ENCODE peak calls at places on chromosomes 2 and 18, in seven cellular contexts. E is glomerular endothelial cell, B is mucosa of gallbladder, V is hippocampal formation, O is anterior cingulate cortex, X is fibroblast of mammary gland, U is ACHN. H is an unnamed sample.

GRCh38 chr2:236912316-236913153 is 173.2 kb upstream of the COPS8 start:
- DNase-seq in E (no peak), B (no peak), V (no peak), O (no peak), X (no peak), U (no peak), H (no peak)

GRCh38 chr2:168766600-168766999 is 35.8 kb upstream of the NOSTRIN start:
- DNase-seq in E (no peak), B (no peak), V (no peak), O (no peak), X (no peak), U (no peak), H (no peak)

GRCh38 chr18:58393295-58393694 is 235.6 kb downstream of the ALPK2 start:
- DNase-seq in E (no peak), B (no peak), V (no peak), O (no peak), X (no peak), U (no peak), H (no peak)

GRCh38 chr2:206443735-206444527 is 599 bp downstream of the ADAM23 start:
- DNase-seq in E (no peak), B (no peak), V (no peak), O (peak), X (peak), U (peak), H (no peak)

GRCh38 chr2:112065966-112066365 is 10.9 kb downstream of the TMEM87B start:
- DNase-seq in E (no peak), B (no peak), V (no peak), O (no peak), X (peak), U (no peak), H (no peak)

GRCh38 chr2:239324456-239324855 is 76.4 kb downstream of the HDAC4 start:
- DNase-seq in E (no peak), B (no peak), V (no peak), O (no peak), X (no peak), U (no peak), H (no peak)

GRCh38 chr2:204145197-204146190 is 208.9 kb downstream of the ICOS start:
- DNase-seq in E (peak), B (peak), V (peak), O (peak), X (peak), U (peak), H (peak)

GRCh38 chr18:51068111-51068510 is 38.1 kb downstream of the SMAD4 start:
- DNase-seq in E (no peak), B (no peak), V (no peak), O (no peak), X (peak), U (peak), H (no peak)

GRCh38 chr2:9428965-9429577 is 5.6 kb downstream of the CPSF3 start:
- DNase-seq in E (no peak), B (no peak), V (no peak), O (no peak), X (no peak), U (no peak), H (no peak)

GRCh38 chr2:169260846-169261245 is 101.5 kb downstream of the LRP2 start:
- DNase-seq in E (no peak), B (no peak), V (no peak), O (no peak), X (no peak), U (no peak), H (no peak)

GRCh38 chr2:239443666-239444567 is 43.1 kb upstream of the HDAC4 start:
- DNase-seq in E (no peak), B (no peak), V (peak), O (no peak), X (peak), U (no peak), H (no peak)

GRCh38 chr2:233210843-233211600 is 40.5 kb upstream of the ATG16L1 start:
- DNase-seq in E (no peak), B (peak), V (peak), O (no peak), X (peak), U (peak), H (no peak)

GRCh38 chr2:8090748-8091700 is 590.8 kb upstream of the ID2 start:
- DNase-seq in E (no peak), B (no peak), V (no peak), O (no peak), X (peak), U (peak), H (peak)

GRCh38 chr2:164967781-164968228 is 12.5 kb upstream of the SLC38A11 start:
- DNase-seq in E (no peak), B (no peak), V (no peak), O (no peak), X (peak), U (peak), H (no peak)

GRCh38 chr2:120559401-120559800 is 176.3 kb upstream of the GLI2 start:
- DNase-seq in E (no peak), B (no peak), V (no peak), O (no peak), X (peak), U (no peak), H (no peak)

GRCh38 chr18:79588636-79589481 is 90.7 kb upstream of the CTDP1 start:
- DNase-seq in E (no peak), B (peak), V (peak), O (no peak), X (peak), U (no peak), H (peak)

GRCh38 chr2:37105150-37105549 is 20.8 kb downstream of the GPATCH11 start:
- DNase-seq in E (no peak), B (no peak), V (no peak), O (no peak), X (no peak), U (no peak), H (no peak)

GRCh38 chr2:32947484-32948143 is 861 bp downstream of the LTBP1 start:
- DNase-seq in E (no peak), B (no peak), V (no peak), O (no peak), X (peak), U (no peak), H (no peak)

GRCh38 chr2:149597050-149598013 is 9.8 kb upstream of the MMADHC start:
- DNase-seq in E (peak), B (peak), V (peak), O (peak), X (peak), U (peak), H (no peak)

GRCh38 chr2:196176142-196176738 is 4.9 kb upstream of the STK17B start:
- DNase-seq in E (no peak), B (peak), V (no peak), O (no peak), X (no peak), U (no peak), H (no peak)

GRCh38 chr18:79465392-79465991 is 69.8 kb downstream of the NFATC1 start:
- DNase-seq in E (no peak), B (no peak), V (no peak), O (no peak), X (peak), U (no peak), H (no peak)

GRCh38 chr2:60109744-60110143 is 443.7 kb downstream of the BCL11A start:
- DNase-seq in E (no peak), B (no peak), V (no peak), O (no peak), X (no peak), U (no peak), H (no peak)

GRCh38 chr2:128457006-128457604 is 138.4 kb upstream of the HS6ST1 start:
- DNase-seq in E (no peak), B (no peak), V (no peak), O (no peak), X (no peak), U (no peak), H (no peak)

GRCh38 chr2:43837831-43838559 is 644 bp downstream of the ABCG5 start:
- DNase-seq in E (no peak), B (no peak), V (no peak), O (no peak), X (no peak), U (no peak), H (no peak)

GRCh38 chr2:239143858-239144712 is 256.7 kb downstream of the HDAC4 start:
- DNase-seq in E (no peak), B (no peak), V (peak), O (no peak), X (peak), U (peak), H (no peak)

GRCh38 chr2:235944591-235944990 is 223.6 kb downstream of the GBX2 start:
- DNase-seq in E (no peak), B (no peak), V (no peak), O (no peak), X (no peak), U (no peak), H (no peak)

GRCh38 chr2:113257511-113258264 is 21.0 kb downstream of the PAX8 start:
- DNase-seq in E (no peak), B (no peak), V (no peak), O (no peak), X (no peak), U (no peak), H (no peak)

GRCh38 chr2:74880054-74880728 is 46.3 kb downstream of the HK2 start:
- DNase-seq in E (no peak), B (no peak), V (no peak), O (no peak), X (no peak), U (no peak), H (no peak)

GRCh38 chr2:66432801-66433694 is 1.9 kb upstream of the MEIS1 start:
- DNase-seq in E (peak), B (peak), V (peak), O (peak), X (peak), U (peak), H (peak)

GRCh38 chr18:75062297-75062886 is 146.5 kb downstream of the PTGR3 start:
- DNase-seq in E (no peak), B (no peak), V (no peak), O (no peak), X (no peak), U (no peak), H (no peak)

GRCh38 chr2:31329081-31329605 is 85.4 kb downstream of the XDH start:
- DNase-seq in E (no peak), B (no peak), V (no peak), O (no peak), X (no peak), U (no peak), H (no peak)

GRCh38 chr18:35827275-35827929 is 145.1 kb upstream of the RMP24 start:
- DNase-seq in E (no peak), B (no peak), V (no peak), O (no peak), X (no peak), U (no peak), H (no peak)

GRCh38 chr2:57371186-57371585 is 675.4 kb upstream of the VRK2 start:
- DNase-seq in E (no peak), B (no peak), V (no peak), O (no peak), X (peak), U (peak), H (no peak)

GRCh38 chr2:145829931-145830330 is 1310.0 kb upstream of the ZEB2 start:
- DNase-seq in E (no peak), B (no peak), V (no peak), O (no peak), X (no peak), U (no peak), H (no peak)

GRCh38 chr2:152126664-152127063 is 27.8 kb upstream of the CACNB4 start:
- DNase-seq in E (no peak), B (no peak), V (no peak), O (no peak), X (peak), U (peak), H (no peak)

GRCh38 chr18:47594621-47595086 is 335.8 kb downstream of the SMAD2 start:
- DNase-seq in E (no peak), B (no peak), V (no peak), O (peak), X (no peak), U (no peak), H (no peak)